ENCODE peak calls at places on chromosomes 13 and 19, in six cellular contexts. D is cardiac fibroblast, L is upper lobe of right lung, U is thoracic aorta, Q is lower lobe of right lung, Z is HFF-Myc. N is an unnamed sample.
A peak's percentile ranks its signal among the peaks of the same experiment; 100 is the strongest.

GRCh38 chr19:19224852-19225494 is 13.2 kb downstream of the NCAN start:
- DNase-seq in U (no peak), Q (peak; percentile 87), Z (no peak), D (peak; percentile 54), L (peak; percentile 90), N (peak; percentile 84)

GRCh38 chr13:113442354-113442984 is 10.8 kb downstream of the ADPRHL1 start:
- DNase-seq in D (no peak), L (peak; percentile 30), Q (no peak), Z (no peak), U (no peak), N (peak; percentile 22)

GRCh38 chr13:113187263-113187669 is 21.2 kb downstream of the PCID2 start:
- DNase-seq in U (peak; percentile 57), Z (peak; percentile 99), Q (no peak), D (peak; percentile 100), L (no peak), N (peak; percentile 85)

GRCh38 chr13:60047943-60048342 is 115.8 kb downstream of the DIAPH3 start:
- DNase-seq in Q (no peak), U (no peak), L (no peak), D (peak; percentile 5), Z (no peak), N (no peak)

GRCh38 chr19:42443944-42444398 is 1.2 kb upstream of the CXCL17 start:
- DNase-seq in U (no peak), L (no peak), D (no peak), Q (no peak), Z (no peak), N (no peak)

GRCh38 chr19:42267644-42268141 is 1.4 kb upstream of the CIC start:
- DNase-seq in Z (no peak), U (no peak), L (no peak), Q (peak; percentile 34), D (peak; percentile 34), N (peak; percentile 65)

GRCh38 chr19:52992109-52993004 is 21.4 kb upstream of the ERVV-1 start:
- DNase-seq in Q (no peak), U (no peak), D (peak; percentile 7), Z (no peak), L (peak; percentile 70), N (peak; percentile 72)

GRCh38 chr13:33125821-33126570 is 109.8 kb downstream of the KL start:
- DNase-seq in U (peak; percentile 30), Q (no peak), Z (peak; percentile 94), L (no peak), D (peak; percentile 96), N (peak; percentile 80)

GRCh38 chr19:37979547-37980082 is 72.6 kb downstream of the SIPA1L3 start:
- DNase-seq in U (no peak), D (no peak), Q (peak; percentile 66), Z (no peak), L (peak; percentile 75), N (no peak)

GRCh38 chr13:63625869-63626268 is 2210.2 kb upstream of the PCDH20 start:
- DNase-seq in U (no peak), Q (no peak), L (no peak), Z (no peak), D (peak; percentile 32), N (no peak)

GRCh38 chr13:105569816-105570215 is 965.6 kb downstream of the EFNB2 start:
- DNase-seq in Z (no peak), L (no peak), D (no peak), Q (no peak), U (no peak), N (no peak)

GRCh38 chr19:46614114-46614701 is 10.7 kb downstream of the PTGIR start:
- DNase-seq in Z (peak; percentile 61), L (peak; percentile 89), U (no peak), Q (peak; percentile 86), D (peak; percentile 84), N (peak; percentile 93)

GRCh38 chr13:112161441-112162301 is 94.7 kb downstream of the SOX1 start:
- DNase-seq in L (peak; percentile 22), Z (no peak), D (no peak), Q (no peak), U (no peak), N (no peak)
- H3K4me3 ChIP-seq in L (no peak overlapping the region), Z (no peak overlapping the region), D (no peak overlapping the region), Q (no peak overlapping the region), U (no peak overlapping the region), N (no peak overlapping the region)

GRCh38 chr13:99572921-99573320 is 71.6 kb downstream of the TM9SF2 start:
- DNase-seq in Z (no peak), U (no peak), Q (no peak), L (no peak), D (no peak), N (no peak)
- TF ChIP-seq CTCF in Z (no peak), U (no peak), Q (no peak), L (no peak), D (no peak), N (no peak)

GRCh38 chr19:292281-292884 is 1.2 kb upstream of the PLPP2 start:
- DNase-seq in U (no peak), D (no peak), L (peak; percentile 49), Z (no peak), Q (no peak), N (no peak)

GRCh38 chr19:290539-291521 is at the start of gene PLPP2:
- DNase-seq in U (no peak), Q (peak; percentile 80), Z (no peak), D (no peak), L (peak; percentile 80), N (no peak)

GRCh38 chr19:289651-290538 is 1.3 kb downstream of the PLPP2 start:
- DNase-seq in Q (peak; percentile 69), L (peak; percentile 72), Z (peak; percentile 7), U (no peak), D (peak; percentile 58), N (peak; percentile 88)

GRCh38 chr19:292951-293350 is 1.7 kb upstream of the PLPP2 start:
- DNase-seq in D (no peak), L (peak; percentile 18), Q (no peak), U (no peak), Z (no peak), N (no peak)

GRCh38 chr19:291561-292280 is 518 bp upstream of the PLPP2 start:
- DNase-seq in L (peak; percentile 62), D (no peak), Q (no peak), Z (no peak), U (no peak), N (no peak)
- H3K4me3 ChIP-seq in L (peak overlapping the region; percentile 5), D (no peak overlapping the region), Q (peak overlapping the region; percentile 23), Z (no peak overlapping the region), U (no peak overlapping the region), N (no peak overlapping the region)

GRCh38 chr13:100594731-100595130 is 6.1 kb upstream of the GGACT start:
- DNase-seq in L (no peak), Z (no peak), Q (no peak), U (no peak), D (no peak), N (no peak)
- TF ChIP-seq CTCF in L (peak; percentile 22), Z (peak; percentile 16), Q (peak; percentile 22), U (no peak), D (peak; percentile 33), N (peak; percentile 19)

DNA sequence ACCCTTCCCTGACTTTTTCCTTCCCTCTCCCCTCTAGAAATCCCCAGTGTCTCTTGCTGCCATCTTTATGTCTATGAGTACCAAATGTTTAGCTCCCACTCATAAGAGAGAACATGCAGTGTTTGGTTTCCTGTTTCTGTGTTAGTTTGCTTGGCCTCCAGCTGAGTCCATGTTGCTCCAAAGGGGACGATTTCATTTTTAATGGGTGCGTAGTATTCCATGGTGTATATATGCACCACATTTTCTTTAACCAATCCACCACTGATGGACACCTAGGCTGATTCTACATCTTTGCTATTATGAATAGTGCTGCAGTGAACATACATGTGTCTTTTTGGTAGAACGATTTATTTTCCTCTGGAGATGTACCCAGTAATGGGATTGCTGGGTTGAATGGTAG is 123.8 kb downstream of the UGGT2 start:
- DNase-seq in Z (no peak), U (no peak), Q (no peak), L (no peak), D (no peak), N (no peak)
- H3K4me3 ChIP-seq in Z (no peak overlapping the region), U (no peak overlapping the region), Q (no peak overlapping the region), L (no peak overlapping the region), D (no peak overlapping the region), N (no peak overlapping the region)

DNA sequence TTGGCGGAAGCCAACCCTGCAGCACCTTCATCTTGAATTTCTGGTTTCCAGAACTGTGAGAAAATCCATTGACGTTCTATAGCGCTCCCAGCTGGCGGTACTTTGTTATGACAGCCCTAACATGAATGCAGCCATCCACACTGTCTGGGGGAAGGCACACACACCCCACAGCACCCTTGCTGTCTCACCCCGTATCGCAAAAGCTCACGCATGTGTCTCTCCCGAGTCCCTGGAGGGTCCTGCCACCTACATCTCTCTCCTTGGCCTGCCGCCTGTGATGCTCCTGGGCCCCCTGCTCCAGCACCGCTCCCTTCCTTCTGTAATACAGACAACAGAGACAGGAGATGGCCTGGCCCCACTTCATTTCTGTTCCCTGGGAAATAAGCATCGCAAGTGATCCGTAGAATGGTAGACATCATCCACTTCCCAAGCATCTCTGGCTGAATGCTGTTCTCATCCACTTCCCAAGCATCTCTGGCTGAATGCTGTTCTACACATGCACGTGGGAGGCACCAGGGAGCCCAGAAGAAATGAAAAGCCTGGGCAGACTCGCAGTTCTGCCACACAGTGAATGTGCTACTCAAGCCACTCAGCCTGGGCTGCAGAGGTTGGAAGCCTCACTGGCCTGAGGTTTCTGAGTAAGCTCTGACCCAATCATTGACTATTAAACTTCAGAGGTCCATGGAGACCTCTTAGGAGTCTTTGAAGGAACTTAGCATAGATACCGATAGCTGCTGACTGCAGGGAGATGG is 29.6 kb downstream of the EPN1 start:
- DNase-seq in D (no peak), Q (no peak), Z (no peak), U (no peak), L (peak; percentile 39), N (no peak)
- TF ChIP-seq CTCF in D (peak; percentile 17), Q (no peak), Z (no peak), U (no peak), L (no peak), N (no peak)

DNA sequence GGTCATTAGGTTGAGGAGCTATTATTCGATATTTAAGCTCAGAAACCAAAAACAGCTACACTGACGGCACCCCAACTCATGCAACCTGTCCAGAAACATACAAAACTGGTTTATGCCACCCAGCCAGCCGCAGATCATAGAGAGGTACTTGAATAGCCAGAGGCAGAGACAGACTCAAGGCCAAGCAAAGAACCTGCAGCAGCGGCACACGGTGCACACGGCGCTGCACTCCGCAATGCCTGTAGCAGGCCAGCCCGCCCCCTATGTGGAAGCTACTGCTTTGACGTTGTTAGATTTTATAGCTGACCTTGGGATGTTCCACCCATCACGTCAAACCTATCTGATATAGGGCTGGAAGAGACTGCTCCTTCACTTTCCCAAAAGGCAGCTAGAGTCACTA is 11.9 kb upstream of the DHRS12 start:
- DNase-seq in D (no peak), L (no peak), Z (no peak), U (no peak), Q (no peak), N (no peak)
- H3K4me3 ChIP-seq in D (no peak overlapping the region), L (peak overlapping the region; percentile 30), Z (no peak overlapping the region), U (no peak overlapping the region), Q (no peak overlapping the region), N (no peak overlapping the region)